ENCODE peak calls at places on chromosomes 4 and X, in nine cellular contexts. W, A, N, E, K, C, T, V and B are unnamed samples.

GRCh38 chr4:126991965-126992364 is 640.8 kb upstream of the INTU start:
- DNase-seq in W (peak), A (no peak), N (no peak), E (no peak), K (no peak), C (no peak), T (no peak), V (no peak), B (no peak)

GRCh38 chrX:41301438-41301824 is 32.5 kb upstream of the DDX3X start:
- DNase-seq in W (no peak), A (no peak), N (no peak), E (no peak), K (no peak), C (no peak), T (no peak), V (no peak), B (no peak)

GRCh38 chrX:122219735-122220134 is 964.3 kb upstream of the GRIA3 start:
- DNase-seq in W (no peak), A (no peak), N (no peak), E (no peak), K (no peak), C (no peak), T (no peak), V (no peak), B (no peak)

GRCh38 chr4:118776166-118776954 is 59.6 kb downstream of the SEC24D start:
- DNase-seq in W (no peak), A (no peak), N (no peak), E (no peak), K (no peak), C (peak), T (no peak), V (no peak), B (no peak)

GRCh38 chr4:1010522-1011021 is 854 bp upstream of the FGFRL1 start:
- DNase-seq in W (no peak), A (peak), N (peak), E (peak), K (peak), C (peak), T (peak), V (peak), B (no peak)

GRCh38 chr4:5186584-5187170 is 135.4 kb downstream of the STK32B start:
- DNase-seq in W (no peak), A (no peak), N (no peak), E (no peak), K (no peak), C (no peak), T (no peak), V (no peak), B (no peak)

GRCh38 chrX:9205599-9206223 is 171.8 kb upstream of the FAM9B start:
- DNase-seq in W (no peak), A (no peak), N (no peak), E (no peak), K (no peak), C (no peak), T (no peak), V (no peak), B (no peak)

GRCh38 chr4:31647776-31648175 is 927.6 kb downstream of the PCDH7 start:
- DNase-seq in W (no peak), A (no peak), N (no peak), E (no peak), K (no peak), C (no peak), T (no peak), V (no peak), B (no peak)

GRCh38 chr4:18106620-18107019 is 85.1 kb upstream of the LCORL start:
- DNase-seq in W (no peak), A (no peak), N (no peak), E (no peak), K (no peak), C (no peak), T (peak), V (no peak), B (no peak)

GRCh38 chr4:173181769-173182374 is 13.3 kb downstream of the GALNT7 start:
- DNase-seq in W (no peak), A (no peak), N (no peak), E (no peak), K (peak), C (peak), T (no peak), V (no peak), B (no peak)

GRCh38 chrX:97743014-97743413 is 859.3 kb downstream of the RPA4 start:
- DNase-seq in W (no peak), A (no peak), N (no peak), E (peak), K (no peak), C (no peak), T (no peak), V (no peak), B (no peak)

GRCh38 chr4:101252721-101253120 is 94.6 kb downstream of the PPP3CA start:
- DNase-seq in W (no peak), A (no peak), N (no peak), E (no peak), K (peak), C (no peak), T (no peak), V (no peak), B (no peak)

GRCh38 chrX:39196192-39197102 is 395.2 kb downstream of the MID1IP1 start:
- DNase-seq in W (no peak), A (no peak), N (no peak), E (peak), K (peak), C (peak), T (peak), V (no peak), B (peak)

GRCh38 chr4:181956502-181956901 is 286.7 kb upstream of the TENM3 start:
- DNase-seq in W (no peak), A (no peak), N (no peak), E (no peak), K (no peak), C (no peak), T (no peak), V (no peak), B (no peak)

GRCh38 chr4:152357206-152357605 is 178.7 kb downstream of the FBXW7 start:
- DNase-seq in W (no peak), A (peak), N (no peak), E (no peak), K (no peak), C (peak), T (no peak), V (no peak), B (no peak)

GRCh38 chr4:87068591-87069021 is 133.8 kb downstream of the AFF1 start:
- DNase-seq in W (no peak), A (no peak), N (no peak), E (no peak), K (no peak), C (no peak), T (no peak), V (no peak), B (no peak)

GRCh38 chr4:170805352-170805751 is 715.6 kb upstream of the AADAT start:
- DNase-seq in W (no peak), A (no peak), N (no peak), E (no peak), K (no peak), C (no peak), T (no peak), V (no peak), B (no peak)

GRCh38 chrX:1390621-1391369 is 1.1 kb downstream of the SLC25A6 start:
- DNase-seq in W (no peak), A (peak), N (no peak), E (no peak), K (no peak), C (no peak), T (no peak), V (peak), B (no peak)

GRCh38 chrX:38929966-38930421 is 128.7 kb downstream of the MID1IP1 start:
- DNase-seq in W (no peak), A (peak), N (no peak), E (no peak), K (peak), C (peak), T (no peak), V (no peak), B (no peak)

GRCh38 chrX:15738686-15739016 is 581 bp downstream of the CA5B start:
- DNase-seq in W (no peak), A (no peak), N (no peak), E (peak), K (no peak), C (no peak), T (no peak), V (no peak), B (no peak)

GRCh38 chrX:101062171-101062570 is 10.3 kb upstream of the TRMT2B start:
- DNase-seq in W (no peak), A (no peak), N (no peak), E (no peak), K (peak), C (no peak), T (no peak), V (no peak), B (no peak)

GRCh38 chr4:140296871-140297570 is 76.4 kb upstream of the SCOC start:
- DNase-seq in W (no peak), A (no peak), N (no peak), E (no peak), K (no peak), C (no peak), T (peak), V (no peak), B (no peak)

GRCh38 chr4:18882468-18882867 is 860.9 kb upstream of the LCORL start:
- DNase-seq in W (no peak), A (no peak), N (peak), E (no peak), K (peak), C (peak), T (no peak), V (no peak), B (no peak)